ENCODE peak calls at places on chromosomes 16 and 17, in eight cellular contexts. One of them, this sample, is unnamed.

GRCh38 chr16:54351171-54351570 is 64.6 kb upstream of the IRX3 start:
- DNase-seq in effector CD4-positive, alpha-beta T cell: no peak
- DNase-seq in MCF 10A: no peak
- DNase-seq in fibroblast of lung: no peak
- DNase-seq in astrocyte of the cerebellum: no peak
- DNase-seq in OCI-LY7: no peak
- DNase-seq in stimulated activated CD4-positive, alpha-beta T cell treated with anti-CD3 and anti-CD28 coated beads, TNF-alpha, amount 100 ng/mL, for 1 hour: no peak
- DNase-seq in GM23248: no peak
- DNase-seq in this sample: no peak

GRCh38 chr16:29983420-29984136 is 9.9 kb downstream of the TAOK2 start:
- DNase-seq in effector CD4-positive, alpha-beta T cell: no peak
- DNase-seq in MCF 10A: no peak
- DNase-seq in fibroblast of lung: no peak
- DNase-seq in astrocyte of the cerebellum: no peak
- DNase-seq in OCI-LY7: no peak
- DNase-seq in stimulated activated CD4-positive, alpha-beta T cell treated with anti-CD3 and anti-CD28 coated beads, TNF-alpha, amount 100 ng/mL, for 1 hour: no peak
- DNase-seq in GM23248: peak; percentile 73
- DNase-seq in this sample: no peak

GRCh38 chr16:28189237-28189636 is 22.5 kb downstream of the XPO6 start:
- DNase-seq in effector CD4-positive, alpha-beta T cell: no peak
- DNase-seq in MCF 10A: peak; percentile 47
- DNase-seq in fibroblast of lung: peak; percentile 43
- DNase-seq in astrocyte of the cerebellum: no peak
- DNase-seq in OCI-LY7: no peak
- DNase-seq in stimulated activated CD4-positive, alpha-beta T cell treated with anti-CD3 and anti-CD28 coated beads, TNF-alpha, amount 100 ng/mL, for 1 hour: no peak
- DNase-seq in GM23248: peak; percentile 64
- DNase-seq in this sample: no peak

GRCh38 chr17:64085650-64086005 is 44.3 kb downstream of the ERN1 start:
- DNase-seq in effector CD4-positive, alpha-beta T cell: no peak
- DNase-seq in MCF 10A: no peak
- DNase-seq in fibroblast of lung: no peak
- DNase-seq in astrocyte of the cerebellum: no peak
- DNase-seq in OCI-LY7: no peak
- DNase-seq in stimulated activated CD4-positive, alpha-beta T cell treated with anti-CD3 and anti-CD28 coated beads, TNF-alpha, amount 100 ng/mL, for 1 hour: no peak
- DNase-seq in GM23248: no peak
- DNase-seq in this sample: no peak

GRCh38 chr17:78414178-78415162 is 36.0 kb downstream of the PGS1 start:
- DNase-seq in effector CD4-positive, alpha-beta T cell: peak; percentile 29
- DNase-seq in MCF 10A: no peak
- DNase-seq in fibroblast of lung: no peak
- DNase-seq in astrocyte of the cerebellum: no peak
- DNase-seq in OCI-LY7: no peak
- DNase-seq in stimulated activated CD4-positive, alpha-beta T cell treated with anti-CD3 and anti-CD28 coated beads, TNF-alpha, amount 100 ng/mL, for 1 hour: peak; percentile 15
- DNase-seq in GM23248: no peak
- DNase-seq in this sample: peak; percentile 28

GRCh38 chr17:79659376-79659775 is 48.5 kb upstream of the RBFOX3 start:
- DNase-seq in effector CD4-positive, alpha-beta T cell: no peak
- DNase-seq in MCF 10A: no peak
- DNase-seq in fibroblast of lung: no peak
- DNase-seq in astrocyte of the cerebellum: no peak
- DNase-seq in OCI-LY7: no peak
- DNase-seq in stimulated activated CD4-positive, alpha-beta T cell treated with anti-CD3 and anti-CD28 coated beads, TNF-alpha, amount 100 ng/mL, for 1 hour: no peak
- DNase-seq in GM23248: no peak
- DNase-seq in this sample: no peak

GRCh38 chr17:44569459-44569858 is 12.2 kb downstream of the FZD2 start:
- DNase-seq in effector CD4-positive, alpha-beta T cell: no peak
- DNase-seq in MCF 10A: no peak
- DNase-seq in fibroblast of lung: no peak
- DNase-seq in astrocyte of the cerebellum: no peak
- DNase-seq in OCI-LY7: no peak
- DNase-seq in stimulated activated CD4-positive, alpha-beta T cell treated with anti-CD3 and anti-CD28 coated beads, TNF-alpha, amount 100 ng/mL, for 1 hour: no peak
- DNase-seq in GM23248: no peak
- DNase-seq in this sample: no peak

GRCh38 chr16:68064791-68065365 is 20.3 kb upstream of the NFATC3 start:
- DNase-seq in effector CD4-positive, alpha-beta T cell: peak; percentile 59
- DNase-seq in MCF 10A: peak; percentile 67
- DNase-seq in fibroblast of lung: peak; percentile 71
- DNase-seq in astrocyte of the cerebellum: peak; percentile 39
- DNase-seq in OCI-LY7: peak; percentile 75
- DNase-seq in stimulated activated CD4-positive, alpha-beta T cell treated with anti-CD3 and anti-CD28 coated beads, TNF-alpha, amount 100 ng/mL, for 1 hour: peak; percentile 31
- DNase-seq in GM23248: peak; percentile 80
- DNase-seq in this sample: peak; percentile 50

GRCh38 chr16:82603784-82604411 is 22.9 kb upstream of the CDH13 start:
- DNase-seq in effector CD4-positive, alpha-beta T cell: no peak
- DNase-seq in MCF 10A: peak; percentile 64
- DNase-seq in fibroblast of lung: peak; percentile 75
- DNase-seq in astrocyte of the cerebellum: peak; percentile 45
- DNase-seq in OCI-LY7: peak; percentile 5
- DNase-seq in stimulated activated CD4-positive, alpha-beta T cell treated with anti-CD3 and anti-CD28 coated beads, TNF-alpha, amount 100 ng/mL, for 1 hour: no peak
- DNase-seq in GM23248: peak; percentile 84
- DNase-seq in this sample: no peak

GRCh38 chr16:87040169-87041117 is 276.7 kb downstream of the C16orf95 start:
- DNase-seq in effector CD4-positive, alpha-beta T cell: no peak
- DNase-seq in MCF 10A: no peak
- DNase-seq in fibroblast of lung: no peak
- DNase-seq in astrocyte of the cerebellum: no peak
- DNase-seq in OCI-LY7: no peak
- DNase-seq in stimulated activated CD4-positive, alpha-beta T cell treated with anti-CD3 and anti-CD28 coated beads, TNF-alpha, amount 100 ng/mL, for 1 hour: no peak
- DNase-seq in GM23248: no peak
- DNase-seq in this sample: no peak

GRCh38 chr17:54835015-54835414 is 65.6 kb upstream of the TOM1L1 start:
- DNase-seq in effector CD4-positive, alpha-beta T cell: no peak
- DNase-seq in MCF 10A: no peak
- DNase-seq in fibroblast of lung: no peak
- DNase-seq in astrocyte of the cerebellum: no peak
- DNase-seq in OCI-LY7: no peak
- DNase-seq in stimulated activated CD4-positive, alpha-beta T cell treated with anti-CD3 and anti-CD28 coated beads, TNF-alpha, amount 100 ng/mL, for 1 hour: no peak
- DNase-seq in GM23248: no peak
- DNase-seq in this sample: no peak

GRCh38 chr17:49244839-49245238 is 14.3 kb upstream of the PHOSPHO1 start:
- DNase-seq in effector CD4-positive, alpha-beta T cell: no peak
- DNase-seq in MCF 10A: no peak
- DNase-seq in fibroblast of lung: no peak
- DNase-seq in astrocyte of the cerebellum: no peak
- DNase-seq in OCI-LY7: no peak
- DNase-seq in stimulated activated CD4-positive, alpha-beta T cell treated with anti-CD3 and anti-CD28 coated beads, TNF-alpha, amount 100 ng/mL, for 1 hour: no peak
- DNase-seq in GM23248: no peak
- DNase-seq in this sample: no peak

GRCh38 chr17:65334391-65334790 is 197.2 kb downstream of the RGS9 start:
- DNase-seq in effector CD4-positive, alpha-beta T cell: no peak
- DNase-seq in MCF 10A: peak; percentile 25
- DNase-seq in fibroblast of lung: no peak
- DNase-seq in astrocyte of the cerebellum: no peak
- DNase-seq in OCI-LY7: no peak
- DNase-seq in stimulated activated CD4-positive, alpha-beta T cell treated with anti-CD3 and anti-CD28 coated beads, TNF-alpha, amount 100 ng/mL, for 1 hour: no peak
- DNase-seq in GM23248: peak; percentile 31
- DNase-seq in this sample: no peak